ENCODE peak calls at places on chromosome 12, in five cellular contexts. One of them, this sample, is unnamed.
A peak's percentile ranks its signal among the peaks of the same experiment; 100 is the strongest.

GRCh38 chr12:63410197-63410596 is 258.1 kb downstream of the DPY19L2 start:
- DNase-seq in cardiac fibroblast: no peak
- DNase-seq in brain microvascular endothelial cell: no peak
- DNase-seq in IMR-90: no peak
- DNase-seq in HFF-Myc: no peak
- DNase-seq in this sample: no peak

GRCh38 chr12:122880155-122880605 is 15.7 kb downstream of the VPS37B start:
- DNase-seq in cardiac fibroblast: peak; percentile 75
- DNase-seq in brain microvascular endothelial cell: no peak
- DNase-seq in HFF-Myc: no peak
- DNase-seq in IMR-90: peak; percentile 78
- DNase-seq in this sample: no peak

GRCh38 chr12:2323538-2324261 is 270.9 kb downstream of the CACNA1C start:
- DNase-seq in brain microvascular endothelial cell: no peak
- DNase-seq in IMR-90: peak; percentile 33
- DNase-seq in cardiac fibroblast: peak; percentile 44
- DNase-seq in HFF-Myc: no peak
- DNase-seq in this sample: no peak

GRCh38 chr12:53344824-53345485 is 8.8 kb upstream of the SP7 start:
- DNase-seq in IMR-90: peak; percentile 72
- DNase-seq in HFF-Myc: no peak
- DNase-seq in brain microvascular endothelial cell: peak; percentile 63
- DNase-seq in cardiac fibroblast: peak; percentile 82
- DNase-seq in this sample: no peak

GRCh38 chr12:121443193-121443829 is 43.4 kb downstream of the RNF34 start:
- DNase-seq in cardiac fibroblast: peak; percentile 81
- DNase-seq in IMR-90: peak; percentile 70
- DNase-seq in brain microvascular endothelial cell: peak; percentile 77
- DNase-seq in HFF-Myc: peak; percentile 35
- DNase-seq in this sample: peak; percentile 38

GRCh38 chr12:50110127-50110761 is 1.8 kb upstream of the COX14 start:
- DNase-seq in HFF-Myc: peak; percentile 24
- DNase-seq in brain microvascular endothelial cell: no peak
- DNase-seq in IMR-90: no peak
- DNase-seq in cardiac fibroblast: peak; percentile 5
- DNase-seq in this sample: no peak

GRCh38 chr12:12881495-12881894 is 9.9 kb upstream of the GPRC5A start:
- DNase-seq in brain microvascular endothelial cell: no peak
- DNase-seq in IMR-90: peak; percentile 79
- DNase-seq in HFF-Myc: no peak
- DNase-seq in cardiac fibroblast: peak; percentile 48
- DNase-seq in this sample: no peak

GRCh38 chr12:27277846-27278260 is 33.8 kb downstream of the STK38L start:
- DNase-seq in HFF-Myc: peak; percentile 85
- DNase-seq in cardiac fibroblast: peak; percentile 92
- DNase-seq in brain microvascular endothelial cell: peak; percentile 85
- DNase-seq in IMR-90: peak; percentile 97
- DNase-seq in this sample: peak; percentile 60

GRCh38 chr12:41348198-41348597 is 160.1 kb downstream of the PDZRN4 start:
- DNase-seq in cardiac fibroblast: no peak
- DNase-seq in IMR-90: no peak
- DNase-seq in brain microvascular endothelial cell: no peak
- DNase-seq in HFF-Myc: no peak
- DNase-seq in this sample: no peak

GRCh38 chr12:119803391-119803791 is 73.7 kb downstream of the CIT start:
- DNase-seq in HFF-Myc: peak; percentile 12
- DNase-seq in brain microvascular endothelial cell: peak; percentile 47
- DNase-seq in IMR-90: peak; percentile 42
- DNase-seq in cardiac fibroblast: peak; percentile 66
- DNase-seq in this sample: no peak

GRCh38 chr12:129696952-129697351 is 206.9 kb downstream of the TMEM132D start:
- DNase-seq in IMR-90: no peak
- DNase-seq in HFF-Myc: no peak
- DNase-seq in brain microvascular endothelial cell: peak; percentile 88
- DNase-seq in cardiac fibroblast: peak; percentile 4
- DNase-seq in this sample: no peak

GRCh38 chr12:67625004-67625403 is 23.5 kb upstream of the DYRK2 start:
- DNase-seq in brain microvascular endothelial cell: no peak
- DNase-seq in IMR-90: no peak
- DNase-seq in cardiac fibroblast: no peak
- DNase-seq in HFF-Myc: no peak
- DNase-seq in this sample: no peak

GRCh38 chr12:50572275-50572674 is 67.5 kb downstream of the DIP2B start:
- DNase-seq in IMR-90: peak; percentile 89
- DNase-seq in HFF-Myc: no peak
- DNase-seq in cardiac fibroblast: peak; percentile 91
- DNase-seq in brain microvascular endothelial cell: peak; percentile 35
- DNase-seq in this sample: no peak

GRCh38 chr12:66984962-66985361 is 284.2 kb upstream of the CAND1 start:
- DNase-seq in brain microvascular endothelial cell: no peak
- DNase-seq in IMR-90: no peak
- DNase-seq in cardiac fibroblast: no peak
- DNase-seq in HFF-Myc: no peak
- DNase-seq in this sample: no peak

DNA sequence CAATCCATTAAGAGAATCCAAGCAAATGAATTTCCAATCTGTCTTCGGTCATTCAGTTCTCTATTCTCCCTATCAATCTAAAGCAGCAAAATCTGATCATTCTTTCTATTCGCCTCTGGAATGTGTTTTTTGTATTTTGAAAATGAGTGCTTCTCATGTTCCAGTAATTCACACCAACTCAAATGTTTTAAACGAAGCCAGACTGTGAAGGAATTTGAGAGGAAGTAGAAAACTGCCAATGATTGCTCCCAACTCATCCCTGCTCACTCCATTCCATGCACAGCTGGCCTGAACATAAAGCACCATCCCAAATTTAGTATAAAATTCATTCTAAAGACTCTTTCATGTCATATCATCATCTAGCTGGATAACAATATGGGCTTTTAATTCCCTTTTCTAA is 123.8 kb downstream of the DUSP6 start:
- DNase-seq in brain microvascular endothelial cell: no peak
- DNase-seq in HFF-Myc: no peak
- DNase-seq in IMR-90: no peak
- DNase-seq in cardiac fibroblast: no peak
- DNase-seq in this sample: no peak
- H3K4me3 ChIP-seq in brain microvascular endothelial cell: no peak overlapping the region
- H3K4me3 ChIP-seq in HFF-Myc: no peak overlapping the region
- H3K4me3 ChIP-seq in IMR-90: no peak overlapping the region
- H3K4me3 ChIP-seq in cardiac fibroblast: no peak overlapping the region
- H3K4me3 ChIP-seq in this sample: no peak overlapping the region

GRCh38 chr12:31961137-31961536 is 1.9 kb downstream of the RESF1 start:
- DNase-seq in cardiac fibroblast: no peak
- DNase-seq in HFF-Myc: no peak
- DNase-seq in IMR-90: no peak
- DNase-seq in brain microvascular endothelial cell: no peak
- DNase-seq in this sample: no peak
- H3K4me3 ChIP-seq in cardiac fibroblast: peak overlapping the region; percentile 59
- H3K4me3 ChIP-seq in HFF-Myc: peak overlapping the region; percentile 60
- H3K4me3 ChIP-seq in IMR-90: no peak overlapping the region
- H3K4me3 ChIP-seq in brain microvascular endothelial cell: peak overlapping the region; percentile 76
- H3K4me3 ChIP-seq in this sample: peak overlapping the region; percentile 87

GRCh38 chr12:115451785-115452736 is 768.1 kb upstream of the TBX3 start:
- DNase-seq in brain microvascular endothelial cell: no peak
- DNase-seq in HFF-Myc: no peak
- DNase-seq in cardiac fibroblast: peak; percentile 15
- DNase-seq in IMR-90: peak; percentile 10
- DNase-seq in this sample: no peak

GRCh38 chr12:115452751-115453281 is 768.8 kb upstream of the TBX3 start:
- DNase-seq in cardiac fibroblast: no peak
- DNase-seq in IMR-90: no peak
- DNase-seq in brain microvascular endothelial cell: no peak
- DNase-seq in HFF-Myc: no peak
- DNase-seq in this sample: no peak

GRCh38 chr12:115450017-115450416 is 766.0 kb upstream of the TBX3 start:
- DNase-seq in brain microvascular endothelial cell: no peak
- DNase-seq in IMR-90: no peak
- DNase-seq in cardiac fibroblast: no peak
- DNase-seq in HFF-Myc: no peak
- DNase-seq in this sample: no peak

GRCh38 chr12:115450710-115451109 is 766.7 kb upstream of the TBX3 start:
- DNase-seq in HFF-Myc: no peak
- DNase-seq in brain microvascular endothelial cell: no peak
- DNase-seq in IMR-90: no peak
- DNase-seq in cardiac fibroblast: no peak
- DNase-seq in this sample: no peak

DNA sequence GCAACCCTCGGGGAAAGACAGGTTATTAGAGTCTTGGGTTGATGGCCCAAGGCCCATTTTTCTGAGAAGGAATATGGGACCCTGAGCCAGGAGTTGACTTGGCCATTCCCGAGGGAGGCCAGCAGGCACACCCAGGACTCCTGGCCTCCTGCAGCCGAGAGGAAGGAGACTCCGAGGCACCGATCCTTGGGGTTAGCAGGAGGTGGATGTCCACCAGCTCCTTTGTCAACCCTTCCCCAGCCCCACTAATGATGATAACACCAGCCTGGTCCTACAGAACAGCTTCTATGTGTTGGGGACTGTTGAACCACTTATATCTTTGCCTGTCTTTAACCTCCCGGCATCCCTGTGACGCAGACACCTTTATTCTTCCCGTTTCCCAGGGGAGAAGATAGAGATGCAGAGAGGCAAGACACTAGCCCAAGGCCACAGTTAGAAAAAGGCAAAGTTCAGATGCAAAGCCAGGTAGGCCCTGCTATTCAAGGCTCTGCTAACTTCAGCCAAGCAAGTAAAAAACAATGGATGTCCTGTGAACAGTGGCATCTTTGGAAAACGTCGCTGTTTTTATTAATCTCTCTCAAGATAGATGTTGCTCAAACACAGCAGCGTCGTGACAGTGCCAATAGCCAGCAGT is 767.3 kb upstream of the TBX3 start:
- DNase-seq in HFF-Myc: no peak
- DNase-seq in cardiac fibroblast: no peak
- DNase-seq in brain microvascular endothelial cell: no peak
- DNase-seq in IMR-90: no peak
- DNase-seq in this sample: no peak
- H3K4me3 ChIP-seq in HFF-Myc: peak overlapping the region; percentile 23
- H3K4me3 ChIP-seq in cardiac fibroblast: no peak overlapping the region
- H3K4me3 ChIP-seq in brain microvascular endothelial cell: peak overlapping the region; percentile 33
- H3K4me3 ChIP-seq in IMR-90: peak overlapping the region; percentile 30
- H3K4me3 ChIP-seq in this sample: peak overlapping the region; percentile 55

GRCh38 chr12:59652098-59652497 is 56.3 kb downstream of the SLC16A7 start:
- DNase-seq in brain microvascular endothelial cell: no peak
- DNase-seq in cardiac fibroblast: no peak
- DNase-seq in IMR-90: no peak
- DNase-seq in HFF-Myc: no peak
- DNase-seq in this sample: no peak
- H3K4me3 ChIP-seq in brain microvascular endothelial cell: no peak overlapping the region
- H3K4me3 ChIP-seq in cardiac fibroblast: no peak overlapping the region
- H3K4me3 ChIP-seq in IMR-90: no peak overlapping the region
- H3K4me3 ChIP-seq in HFF-Myc: no peak overlapping the region
- H3K4me3 ChIP-seq in this sample: no peak overlapping the region

DNA sequence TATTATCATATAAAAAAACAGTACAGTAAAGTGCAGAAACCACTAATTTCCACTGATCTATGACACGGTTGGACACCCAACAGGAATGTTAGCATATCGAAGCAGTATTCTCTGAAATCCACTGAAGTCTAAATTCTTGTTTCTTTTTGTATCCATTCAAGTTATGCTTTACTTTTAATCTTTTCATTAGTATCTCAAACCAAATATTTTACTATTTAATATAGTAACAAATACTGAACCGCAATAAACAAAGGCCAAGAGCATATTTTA is 41.1 kb downstream of the ATXN2 start:
- DNase-seq in brain microvascular endothelial cell: no peak
- DNase-seq in cardiac fibroblast: no peak
- DNase-seq in HFF-Myc: no peak
- DNase-seq in IMR-90: no peak
- DNase-seq in this sample: no peak
- H3K4me3 ChIP-seq in brain microvascular endothelial cell: no peak overlapping the region
- H3K4me3 ChIP-seq in cardiac fibroblast: no peak overlapping the region
- H3K4me3 ChIP-seq in HFF-Myc: no peak overlapping the region
- H3K4me3 ChIP-seq in IMR-90: no peak overlapping the region
- H3K4me3 ChIP-seq in this sample: no peak overlapping the region

GRCh38 chr12:110279561-110279960 is 1.5 kb upstream of the ATP2A2 start:
- DNase-seq in brain microvascular endothelial cell: no peak
- DNase-seq in IMR-90: no peak
- DNase-seq in HFF-Myc: no peak
- DNase-seq in cardiac fibroblast: no peak
- DNase-seq in this sample: no peak
- H3K4me3 ChIP-seq in brain microvascular endothelial cell: no peak overlapping the region
- H3K4me3 ChIP-seq in IMR-90: no peak overlapping the region
- H3K4me3 ChIP-seq in HFF-Myc: no peak overlapping the region
- H3K4me3 ChIP-seq in cardiac fibroblast: no peak overlapping the region
- H3K4me3 ChIP-seq in this sample: no peak overlapping the region

This sample was measured in thoracic aorta.